ENCODE peak calls at places on chromosomes 6 and 20, in five cellular contexts. L is CD8-positive, alpha-beta T cell; G is esophagus squamous epithelium; T is neural crest cell; Z is CD8-positive, alpha-beta memory T cell. U is an unnamed sample.

GRCh38 chr20:22312744-22313346 is 271.5 kb downstream of the FOXA2 start:
- DNase-seq in L (no peak), G (no peak), T (peak), Z (no peak), U (peak)

GRCh38 chr6:151760486-151760885 is 47.0 kb upstream of the ESR1 start:
- DNase-seq in L (no peak), G (no peak), T (no peak), Z (no peak), U (no peak)

GRCh38 chr20:9838035-9838377 is 870 bp downstream of the PAK5 start:
- DNase-seq in L (no peak), G (no peak), T (no peak), Z (no peak), U (no peak)

GRCh38 chr6:19210849-19211590 is 626.1 kb upstream of the ID4 start:
- DNase-seq in L (no peak), G (no peak), T (peak), Z (no peak), U (peak)

GRCh38 chr6:111263837-111264236 is 176.5 kb downstream of the SLC16A10 start:
- DNase-seq in L (no peak), G (no peak), T (no peak), Z (no peak), U (peak)

GRCh38 chr6:35088281-35089215 is 52.6 kb downstream of the TCP11 start:
- DNase-seq in L (no peak), G (no peak), T (no peak), Z (no peak), U (no peak)

GRCh38 chr6:83152913-83153312 is 40.2 kb downstream of the PGM3 start:
- DNase-seq in L (no peak), G (no peak), T (no peak), Z (no peak), U (no peak)

GRCh38 chr6:119979862-119980261 is 630.3 kb upstream of the MAN1A1 start:
- DNase-seq in L (no peak), G (no peak), T (no peak), Z (no peak), U (no peak)

GRCh38 chr6:7566031-7566556 is 23.9 kb upstream of the SNRNP48 start:
- DNase-seq in L (no peak), G (no peak), T (no peak), Z (no peak), U (no peak)

GRCh38 chr6:112939543-112939942 is 592.4 kb downstream of the RFPL4B start:
- DNase-seq in L (no peak), G (no peak), T (no peak), Z (no peak), U (peak)

GRCh38 chr6:130390890-130391289 is 25.1 kb downstream of the TMEM200A start:
- DNase-seq in L (no peak), G (no peak), T (no peak), Z (no peak), U (no peak)

GRCh38 chr6:33628401-33628964 is 7.4 kb downstream of the ITPR3 start:
- DNase-seq in L (no peak), G (no peak), T (no peak), Z (no peak), U (no peak)

GRCh38 chr6:40912158-40912946 is 126.7 kb downstream of the UNC5CL start:
- DNase-seq in L (no peak), G (no peak), T (no peak), Z (no peak), U (peak)

GRCh38 chr6:169971171-169971861 is 219.9 kb downstream of the ERMARD start:
- DNase-seq in L (no peak), G (no peak), T (no peak), Z (no peak), U (no peak)

GRCh38 chr6:39362487-39362865 is 40.0 kb upstream of the KCNK16 start:
- DNase-seq in L (no peak), G (no peak), T (no peak), Z (no peak), U (peak)

GRCh38 chr20:24484081-24484450 is 14.6 kb downstream of the SYNDIG1 start:
- DNase-seq in L (no peak), G (no peak), T (no peak), Z (no peak), U (no peak)

GRCh38 chr6:151136141-151136755 is 103.5 kb upstream of the AKAP12 start:
- DNase-seq in L (no peak), G (no peak), T (no peak), Z (no peak), U (no peak)

GRCh38 chr6:149271348-149272340 is 45.9 kb upstream of the TAB2 start:
- DNase-seq in L (peak), G (peak), T (no peak), Z (peak), U (no peak)

U was measured in M059J.